ENCODE peak calls at places on chromosomes 1 and 21, in eight cellular contexts. One of them, this sample, is unnamed.

GRCh38 chr1:204123376-204123775 is 28.5 kb downstream of the ETNK2 start:
- DNase-seq in T-helper 9 cell: no peak
- DNase-seq in RWPE1: no peak
- DNase-seq in stimulated activated CD4-positive, alpha-beta T cell treated with anti-CD3 and anti-CD28 coated beads, Interleukin-15, amount 100 ng/mL, for 24 hours: peak; percentile 25
- DNase-seq in endodermal cell: peak; percentile 84
- DNase-seq in HTR-8/SVneo: no peak
- DNase-seq in C1 segment of cervical spinal cord: no peak
- DNase-seq in HEK293T: peak; percentile 62
- DNase-seq in this sample: no peak

GRCh38 chr1:37486680-37487618 is 12.6 kb downstream of the ZC3H12A start:
- DNase-seq in RWPE1: peak; percentile 67
- DNase-seq in T-helper 9 cell: peak; percentile 84
- DNase-seq in HTR-8/SVneo: peak; percentile 75
- DNase-seq in stimulated activated CD4-positive, alpha-beta T cell treated with anti-CD3 and anti-CD28 coated beads, Interleukin-15, amount 100 ng/mL, for 24 hours: peak; percentile 82
- DNase-seq in endodermal cell: peak; percentile 94
- DNase-seq in HEK293T: peak; percentile 84
- DNase-seq in C1 segment of cervical spinal cord: peak; percentile 19
- DNase-seq in this sample: peak; percentile 69

GRCh38 chr1:8083739-8084484 is 57.8 kb upstream of the ERRFI1 start:
- DNase-seq in RWPE1: no peak
- DNase-seq in T-helper 9 cell: no peak
- DNase-seq in HEK293T: no peak
- DNase-seq in C1 segment of cervical spinal cord: no peak
- DNase-seq in HTR-8/SVneo: no peak
- DNase-seq in stimulated activated CD4-positive, alpha-beta T cell treated with anti-CD3 and anti-CD28 coated beads, Interleukin-15, amount 100 ng/mL, for 24 hours: no peak
- DNase-seq in endodermal cell: peak; percentile 76
- DNase-seq in this sample: no peak

GRCh38 chr1:12448746-12449177 is 169.2 kb downstream of the DHRS3 start:
- DNase-seq in C1 segment of cervical spinal cord: no peak
- DNase-seq in RWPE1: no peak
- DNase-seq in endodermal cell: peak; percentile 49
- DNase-seq in HTR-8/SVneo: no peak
- DNase-seq in HEK293T: no peak
- DNase-seq in stimulated activated CD4-positive, alpha-beta T cell treated with anti-CD3 and anti-CD28 coated beads, Interleukin-15, amount 100 ng/mL, for 24 hours: no peak
- DNase-seq in T-helper 9 cell: no peak
- DNase-seq in this sample: no peak

GRCh38 chr21:35342440-35342839 is 293.3 kb upstream of the RUNX1 start:
- DNase-seq in endodermal cell: no peak
- DNase-seq in T-helper 9 cell: no peak
- DNase-seq in stimulated activated CD4-positive, alpha-beta T cell treated with anti-CD3 and anti-CD28 coated beads, Interleukin-15, amount 100 ng/mL, for 24 hours: peak; percentile 52
- DNase-seq in HEK293T: no peak
- DNase-seq in RWPE1: no peak
- DNase-seq in C1 segment of cervical spinal cord: no peak
- DNase-seq in HTR-8/SVneo: no peak
- DNase-seq in this sample: no peak

GRCh38 chr1:40709100-40709801 is 17.7 kb downstream of the NFYC start:
- DNase-seq in T-helper 9 cell: peak; percentile 56
- DNase-seq in C1 segment of cervical spinal cord: peak; percentile 43
- DNase-seq in endodermal cell: peak; percentile 95
- DNase-seq in HEK293T: peak; percentile 83
- DNase-seq in RWPE1: peak; percentile 93
- DNase-seq in HTR-8/SVneo: peak; percentile 81
- DNase-seq in stimulated activated CD4-positive, alpha-beta T cell treated with anti-CD3 and anti-CD28 coated beads, Interleukin-15, amount 100 ng/mL, for 24 hours: peak; percentile 68
- DNase-seq in this sample: peak; percentile 82

GRCh38 chr1:201713093-201713810 is 115.7 kb upstream of the IPO9 start:
- DNase-seq in C1 segment of cervical spinal cord: no peak
- DNase-seq in endodermal cell: peak; percentile 77
- DNase-seq in HTR-8/SVneo: peak; percentile 94
- DNase-seq in stimulated activated CD4-positive, alpha-beta T cell treated with anti-CD3 and anti-CD28 coated beads, Interleukin-15, amount 100 ng/mL, for 24 hours: no peak
- DNase-seq in HEK293T: peak; percentile 63
- DNase-seq in T-helper 9 cell: no peak
- DNase-seq in RWPE1: peak; percentile 92
- DNase-seq in this sample: no peak

GRCh38 chr1:159826436-159827101 is at the start of gene SLAMF8:
- DNase-seq in T-helper 9 cell: peak; percentile 14
- DNase-seq in HTR-8/SVneo: no peak
- DNase-seq in stimulated activated CD4-positive, alpha-beta T cell treated with anti-CD3 and anti-CD28 coated beads, Interleukin-15, amount 100 ng/mL, for 24 hours: peak; percentile 65
- DNase-seq in RWPE1: no peak
- DNase-seq in HEK293T: no peak
- DNase-seq in endodermal cell: no peak
- DNase-seq in C1 segment of cervical spinal cord: no peak
- DNase-seq in this sample: peak; percentile 33

GRCh38 chr1:60374537-60374936 is 301.0 kb upstream of the C1orf87 start:
- DNase-seq in HEK293T: no peak
- DNase-seq in C1 segment of cervical spinal cord: no peak
- DNase-seq in stimulated activated CD4-positive, alpha-beta T cell treated with anti-CD3 and anti-CD28 coated beads, Interleukin-15, amount 100 ng/mL, for 24 hours: no peak
- DNase-seq in T-helper 9 cell: no peak
- DNase-seq in RWPE1: no peak
- DNase-seq in endodermal cell: no peak
- DNase-seq in HTR-8/SVneo: no peak
- DNase-seq in this sample: no peak

GRCh38 chr1:15835205-15835740 is 12.2 kb upstream of the SPEN start:
- DNase-seq in RWPE1: no peak
- DNase-seq in T-helper 9 cell: no peak
- DNase-seq in endodermal cell: no peak
- DNase-seq in HTR-8/SVneo: peak; percentile 20
- DNase-seq in C1 segment of cervical spinal cord: peak; percentile 65
- DNase-seq in HEK293T: no peak
- DNase-seq in stimulated activated CD4-positive, alpha-beta T cell treated with anti-CD3 and anti-CD28 coated beads, Interleukin-15, amount 100 ng/mL, for 24 hours: no peak
- DNase-seq in this sample: no peak

GRCh38 chr1:232518357-232518756 is 111.6 kb downstream of the SIPA1L2 start:
- DNase-seq in HEK293T: no peak
- DNase-seq in RWPE1: no peak
- DNase-seq in C1 segment of cervical spinal cord: no peak
- DNase-seq in HTR-8/SVneo: no peak
- DNase-seq in stimulated activated CD4-positive, alpha-beta T cell treated with anti-CD3 and anti-CD28 coated beads, Interleukin-15, amount 100 ng/mL, for 24 hours: no peak
- DNase-seq in T-helper 9 cell: no peak
- DNase-seq in endodermal cell: no peak
- DNase-seq in this sample: no peak

GRCh38 chr1:229509576-229509975 is 1.4 kb upstream of the NUP133 start:
- DNase-seq in HEK293T: no peak
- DNase-seq in RWPE1: no peak
- DNase-seq in endodermal cell: no peak
- DNase-seq in T-helper 9 cell: no peak
- DNase-seq in stimulated activated CD4-positive, alpha-beta T cell treated with anti-CD3 and anti-CD28 coated beads, Interleukin-15, amount 100 ng/mL, for 24 hours: no peak
- DNase-seq in HTR-8/SVneo: no peak
- DNase-seq in C1 segment of cervical spinal cord: no peak
- DNase-seq in this sample: no peak

GRCh38 chr21:36914244-36915013 is 52.0 kb downstream of the HLCS start:
- DNase-seq in RWPE1: no peak
- DNase-seq in HEK293T: no peak
- DNase-seq in T-helper 9 cell: no peak
- DNase-seq in stimulated activated CD4-positive, alpha-beta T cell treated with anti-CD3 and anti-CD28 coated beads, Interleukin-15, amount 100 ng/mL, for 24 hours: no peak
- DNase-seq in endodermal cell: no peak
- DNase-seq in C1 segment of cervical spinal cord: no peak
- DNase-seq in HTR-8/SVneo: no peak
- DNase-seq in this sample: no peak

GRCh38 chr21:36694593-36695282 is 4.2 kb upstream of the SIM2 start:
- DNase-seq in endodermal cell: no peak
- DNase-seq in RWPE1: no peak
- DNase-seq in HEK293T: no peak
- DNase-seq in stimulated activated CD4-positive, alpha-beta T cell treated with anti-CD3 and anti-CD28 coated beads, Interleukin-15, amount 100 ng/mL, for 24 hours: no peak
- DNase-seq in T-helper 9 cell: no peak
- DNase-seq in HTR-8/SVneo: no peak
- DNase-seq in C1 segment of cervical spinal cord: no peak
- DNase-seq in this sample: no peak

GRCh38 chr1:93143136-93143535 is 37.1 kb downstream of the TMED5 start:
- DNase-seq in RWPE1: no peak
- DNase-seq in HEK293T: no peak
- DNase-seq in T-helper 9 cell: no peak
- DNase-seq in endodermal cell: no peak
- DNase-seq in C1 segment of cervical spinal cord: no peak
- DNase-seq in stimulated activated CD4-positive, alpha-beta T cell treated with anti-CD3 and anti-CD28 coated beads, Interleukin-15, amount 100 ng/mL, for 24 hours: no peak
- DNase-seq in HTR-8/SVneo: no peak
- DNase-seq in this sample: no peak

GRCh38 chr1:3599816-3600215 is 11.5 kb downstream of the MEGF6 start:
- DNase-seq in endodermal cell: no peak
- DNase-seq in C1 segment of cervical spinal cord: no peak
- DNase-seq in stimulated activated CD4-positive, alpha-beta T cell treated with anti-CD3 and anti-CD28 coated beads, Interleukin-15, amount 100 ng/mL, for 24 hours: no peak
- DNase-seq in HEK293T: no peak
- DNase-seq in T-helper 9 cell: no peak
- DNase-seq in RWPE1: no peak
- DNase-seq in HTR-8/SVneo: no peak
- DNase-seq in this sample: no peak

GRCh38 chr1:58162952-58163550 is 383.5 kb downstream of the OMA1 start:
- DNase-seq in RWPE1: peak; percentile 28
- DNase-seq in HEK293T: peak; percentile 71
- DNase-seq in endodermal cell: peak; percentile 87
- DNase-seq in stimulated activated CD4-positive, alpha-beta T cell treated with anti-CD3 and anti-CD28 coated beads, Interleukin-15, amount 100 ng/mL, for 24 hours: peak; percentile 16
- DNase-seq in HTR-8/SVneo: peak; percentile 2
- DNase-seq in T-helper 9 cell: no peak
- DNase-seq in C1 segment of cervical spinal cord: peak; percentile 2
- DNase-seq in this sample: no peak

GRCh38 chr1:20440785-20441200 is 45.2 kb downstream of the CAMK2N1 start:
- DNase-seq in HTR-8/SVneo: peak; percentile 63
- DNase-seq in HEK293T: peak; percentile 81
- DNase-seq in stimulated activated CD4-positive, alpha-beta T cell treated with anti-CD3 and anti-CD28 coated beads, Interleukin-15, amount 100 ng/mL, for 24 hours: peak; percentile 71
- DNase-seq in RWPE1: peak; percentile 84
- DNase-seq in T-helper 9 cell: peak; percentile 21
- DNase-seq in endodermal cell: peak; percentile 88
- DNase-seq in C1 segment of cervical spinal cord: no peak
- DNase-seq in this sample: peak; percentile 28

This sample was measured in CD8-positive, alpha-beta memory T cell.